ENCODE peak calls at places on chromosome 16, in ten cellular contexts. One of them, this sample, is unnamed.

GRCh38 chr16:50313596-50314483 is 47.5 kb downstream of the ADCY7 start:
- DNase-seq in PC-3: no peak
- DNase-seq in astrocyte: peak
- DNase-seq in GM12865: no peak
- DNase-seq in K562: no peak
- DNase-seq in ovary: peak
- DNase-seq in HFF-Myc: no peak
- DNase-seq in uterus: peak
- DNase-seq in left ventricle myocardium inferior: peak
- DNase-seq in astrocyte of the cerebellum: no peak
- DNase-seq in this sample: no peak

GRCh38 chr16:19235478-19235877 is 50.1 kb upstream of the CLEC19A start:
- DNase-seq in left ventricle myocardium inferior: no peak
- DNase-seq in uterus: no peak
- DNase-seq in GM12865: no peak
- DNase-seq in PC-3: no peak
- DNase-seq in astrocyte of the cerebellum: no peak
- DNase-seq in K562: no peak
- DNase-seq in astrocyte: no peak
- DNase-seq in HFF-Myc: no peak
- DNase-seq in ovary: no peak
- DNase-seq in this sample: no peak

GRCh38 chr16:4529085-4530060 is 9.2 kb downstream of the CDIP1 start:
- DNase-seq in astrocyte of the cerebellum: peak
- DNase-seq in HFF-Myc: no peak
- DNase-seq in PC-3: no peak
- DNase-seq in K562: no peak
- DNase-seq in GM12865: peak
- DNase-seq in ovary: no peak
- DNase-seq in left ventricle myocardium inferior: no peak
- DNase-seq in uterus: no peak
- DNase-seq in astrocyte: peak
- DNase-seq in this sample: no peak

GRCh38 chr16:72198021-72198420 is 26.1 kb upstream of the PMFBP1 start:
- DNase-seq in uterus: no peak
- DNase-seq in K562: no peak
- DNase-seq in GM12865: no peak
- DNase-seq in left ventricle myocardium inferior: no peak
- DNase-seq in PC-3: no peak
- DNase-seq in astrocyte of the cerebellum: peak
- DNase-seq in ovary: peak
- DNase-seq in astrocyte: peak
- DNase-seq in HFF-Myc: peak
- DNase-seq in this sample: no peak

GRCh38 chr16:11699234-11699894 is 31.1 kb downstream of the SNN start:
- DNase-seq in HFF-Myc: no peak
- DNase-seq in PC-3: no peak
- DNase-seq in uterus: no peak
- DNase-seq in astrocyte: no peak
- DNase-seq in astrocyte of the cerebellum: no peak
- DNase-seq in ovary: no peak
- DNase-seq in left ventricle myocardium inferior: no peak
- DNase-seq in K562: no peak
- DNase-seq in GM12865: no peak
- DNase-seq in this sample: no peak

GRCh38 chr16:787978-788398 is at the start of gene RPUSD1:
- DNase-seq in left ventricle myocardium inferior: peak
- DNase-seq in GM12865: peak
- DNase-seq in ovary: no peak
- DNase-seq in PC-3: no peak
- DNase-seq in astrocyte of the cerebellum: no peak
- DNase-seq in K562: no peak
- DNase-seq in HFF-Myc: no peak
- DNase-seq in astrocyte: no peak
- DNase-seq in uterus: no peak
- DNase-seq in this sample: no peak

GRCh38 chr16:10895053-10895946 is 18.3 kb downstream of the CIITA start:
- DNase-seq in astrocyte: peak
- DNase-seq in K562: peak
- DNase-seq in left ventricle myocardium inferior: peak
- DNase-seq in HFF-Myc: no peak
- DNase-seq in astrocyte of the cerebellum: peak
- DNase-seq in GM12865: peak
- DNase-seq in ovary: peak
- DNase-seq in uterus: no peak
- DNase-seq in PC-3: peak
- DNase-seq in this sample: peak

GRCh38 chr16:86980644-86981043 is 336.5 kb downstream of the C16orf95 start:
- DNase-seq in uterus: no peak
- DNase-seq in GM12865: no peak
- DNase-seq in K562: no peak
- DNase-seq in HFF-Myc: no peak
- DNase-seq in ovary: no peak
- DNase-seq in astrocyte: no peak
- DNase-seq in PC-3: no peak
- DNase-seq in left ventricle myocardium inferior: no peak
- DNase-seq in astrocyte of the cerebellum: no peak
- DNase-seq in this sample: no peak

GRCh38 chr16:30186444-30186781 is 3.0 kb downstream of the CORO1A start:
- DNase-seq in HFF-Myc: no peak
- DNase-seq in GM12865: no peak
- DNase-seq in PC-3: no peak
- DNase-seq in uterus: no peak
- DNase-seq in left ventricle myocardium inferior: no peak
- DNase-seq in ovary: no peak
- DNase-seq in astrocyte: no peak
- DNase-seq in K562: no peak
- DNase-seq in astrocyte of the cerebellum: no peak
- DNase-seq in this sample: no peak

GRCh38 chr16:54801445-54801844 is 129.2 kb upstream of the IRX5 start:
- DNase-seq in astrocyte: no peak
- DNase-seq in GM12865: no peak
- DNase-seq in ovary: no peak
- DNase-seq in HFF-Myc: no peak
- DNase-seq in astrocyte of the cerebellum: no peak
- DNase-seq in uterus: no peak
- DNase-seq in left ventricle myocardium inferior: no peak
- DNase-seq in PC-3: no peak
- DNase-seq in K562: no peak
- DNase-seq in this sample: no peak

GRCh38 chr16:70522216-70523000 is 946 bp downstream of the COG4 start:
- DNase-seq in ovary: no peak
- DNase-seq in GM12865: peak
- DNase-seq in astrocyte of the cerebellum: no peak
- DNase-seq in left ventricle myocardium inferior: no peak
- DNase-seq in PC-3: no peak
- DNase-seq in astrocyte: no peak
- DNase-seq in uterus: no peak
- DNase-seq in K562: peak
- DNase-seq in HFF-Myc: no peak
- DNase-seq in this sample: no peak

GRCh38 chr16:31404353-31405064 is 11.4 kb downstream of the ITGAD start:
- DNase-seq in uterus: no peak
- DNase-seq in astrocyte: no peak
- DNase-seq in PC-3: peak
- DNase-seq in GM12865: peak
- DNase-seq in HFF-Myc: no peak
- DNase-seq in ovary: no peak
- DNase-seq in K562: peak
- DNase-seq in left ventricle myocardium inferior: no peak
- DNase-seq in astrocyte of the cerebellum: no peak
- DNase-seq in this sample: no peak

GRCh38 chr16:12903325-12904040 is 2.1 kb downstream of the SHISA9 start:
- DNase-seq in HFF-Myc: no peak
- DNase-seq in K562: no peak
- DNase-seq in PC-3: no peak
- DNase-seq in astrocyte of the cerebellum: no peak
- DNase-seq in ovary: no peak
- DNase-seq in left ventricle myocardium inferior: no peak
- DNase-seq in uterus: no peak
- DNase-seq in GM12865: no peak
- DNase-seq in astrocyte: no peak
- DNase-seq in this sample: peak
- TF ChIP-seq CTCF in HFF-Myc: no peak
- TF ChIP-seq CTCF in K562: no peak
- TF ChIP-seq CTCF in PC-3: no peak
- TF ChIP-seq CTCF in astrocyte of the cerebellum: no peak
- TF ChIP-seq CTCF in ovary: no peak
- TF ChIP-seq CTCF in left ventricle myocardium inferior: no peak
- TF ChIP-seq CTCF in uterus: no peak
- TF ChIP-seq CTCF in GM12865: no peak
- TF ChIP-seq CTCF in astrocyte: no peak
- TF ChIP-seq CTCF in this sample: no peak

GRCh38 chr16:27698746-27699145 is 148.8 kb downstream of the KATNIP start:
- DNase-seq in uterus: no peak
- DNase-seq in HFF-Myc: no peak
- DNase-seq in ovary: no peak
- DNase-seq in PC-3: no peak
- DNase-seq in GM12865: no peak
- DNase-seq in astrocyte of the cerebellum: no peak
- DNase-seq in left ventricle myocardium inferior: no peak
- DNase-seq in K562: no peak
- DNase-seq in astrocyte: no peak
- DNase-seq in this sample: no peak

GRCh38 chr16:27700596-27700995 is 150.7 kb downstream of the KATNIP start:
- DNase-seq in left ventricle myocardium inferior: no peak
- DNase-seq in PC-3: no peak
- DNase-seq in HFF-Myc: no peak
- DNase-seq in astrocyte: no peak
- DNase-seq in uterus: no peak
- DNase-seq in K562: no peak
- DNase-seq in GM12865: no peak
- DNase-seq in astrocyte of the cerebellum: no peak
- DNase-seq in ovary: no peak
- DNase-seq in this sample: no peak

GRCh38 chr16:27699540-27699939 is 149.6 kb downstream of the KATNIP start:
- DNase-seq in GM12865: no peak
- DNase-seq in left ventricle myocardium inferior: no peak
- DNase-seq in PC-3: no peak
- DNase-seq in uterus: no peak
- DNase-seq in astrocyte of the cerebellum: no peak
- DNase-seq in ovary: no peak
- DNase-seq in HFF-Myc: no peak
- DNase-seq in astrocyte: no peak
- DNase-seq in K562: no peak
- DNase-seq in this sample: no peak

GRCh38 chr16:27695161-27695560 is 145.2 kb downstream of the KATNIP start:
- DNase-seq in K562: no peak
- DNase-seq in uterus: no peak
- DNase-seq in ovary: no peak
- DNase-seq in GM12865: no peak
- DNase-seq in astrocyte: no peak
- DNase-seq in astrocyte of the cerebellum: no peak
- DNase-seq in PC-3: no peak
- DNase-seq in left ventricle myocardium inferior: no peak
- DNase-seq in HFF-Myc: no peak
- DNase-seq in this sample: no peak

DNA sequence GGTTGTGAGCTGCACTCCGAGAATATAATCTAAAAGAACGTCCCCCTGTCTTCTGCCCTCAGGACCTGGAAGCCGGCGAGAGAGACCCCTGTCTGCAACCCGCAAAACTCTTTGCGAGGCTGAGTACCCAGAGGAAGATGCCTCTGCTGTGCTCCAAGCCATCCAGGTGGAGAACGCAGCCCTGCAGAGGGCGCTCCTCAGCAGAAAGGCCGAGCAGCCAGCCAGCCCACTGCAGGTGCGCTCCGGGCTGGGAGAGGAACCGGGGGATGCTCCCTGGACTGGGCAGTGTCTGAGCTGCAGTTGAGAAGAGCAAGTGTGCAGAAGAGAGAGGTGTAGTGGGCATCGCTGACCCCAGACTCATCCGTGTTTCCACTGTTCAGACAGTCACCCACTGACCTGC is 148.3 kb downstream of the KATNIP start:
- DNase-seq in GM12865: no peak
- DNase-seq in K562: peak
- DNase-seq in astrocyte: no peak
- DNase-seq in left ventricle myocardium inferior: no peak
- DNase-seq in ovary: no peak
- DNase-seq in PC-3: no peak
- DNase-seq in uterus: no peak
- DNase-seq in astrocyte of the cerebellum: no peak
- DNase-seq in HFF-Myc: no peak
- DNase-seq in this sample: peak
- TF ChIP-seq CTCF in GM12865: no peak
- TF ChIP-seq CTCF in K562: peak
- TF ChIP-seq CTCF in astrocyte: no peak
- TF ChIP-seq CTCF in left ventricle myocardium inferior: peak
- TF ChIP-seq CTCF in ovary: no peak
- TF ChIP-seq CTCF in PC-3: peak
- TF ChIP-seq CTCF in uterus: no peak
- TF ChIP-seq CTCF in astrocyte of the cerebellum: peak
- TF ChIP-seq CTCF in HFF-Myc: peak
- TF ChIP-seq CTCF in this sample: peak

GRCh38 chr16:68070811-68071546 is 14.2 kb upstream of the NFATC3 start:
- DNase-seq in PC-3: no peak
- DNase-seq in astrocyte: no peak
- DNase-seq in astrocyte of the cerebellum: no peak
- DNase-seq in uterus: no peak
- DNase-seq in HFF-Myc: no peak
- DNase-seq in ovary: no peak
- DNase-seq in GM12865: peak
- DNase-seq in K562: no peak
- DNase-seq in left ventricle myocardium inferior: no peak
- DNase-seq in this sample: no peak
- TF ChIP-seq CTCF in PC-3: no peak
- TF ChIP-seq CTCF in astrocyte: no peak
- TF ChIP-seq CTCF in astrocyte of the cerebellum: no peak
- TF ChIP-seq CTCF in uterus: no peak
- TF ChIP-seq CTCF in HFF-Myc: no peak
- TF ChIP-seq CTCF in ovary: no peak
- TF ChIP-seq CTCF in GM12865: no peak
- TF ChIP-seq CTCF in K562: no peak
- TF ChIP-seq CTCF in left ventricle myocardium inferior: no peak
- TF ChIP-seq CTCF in this sample: no peak

DNA sequence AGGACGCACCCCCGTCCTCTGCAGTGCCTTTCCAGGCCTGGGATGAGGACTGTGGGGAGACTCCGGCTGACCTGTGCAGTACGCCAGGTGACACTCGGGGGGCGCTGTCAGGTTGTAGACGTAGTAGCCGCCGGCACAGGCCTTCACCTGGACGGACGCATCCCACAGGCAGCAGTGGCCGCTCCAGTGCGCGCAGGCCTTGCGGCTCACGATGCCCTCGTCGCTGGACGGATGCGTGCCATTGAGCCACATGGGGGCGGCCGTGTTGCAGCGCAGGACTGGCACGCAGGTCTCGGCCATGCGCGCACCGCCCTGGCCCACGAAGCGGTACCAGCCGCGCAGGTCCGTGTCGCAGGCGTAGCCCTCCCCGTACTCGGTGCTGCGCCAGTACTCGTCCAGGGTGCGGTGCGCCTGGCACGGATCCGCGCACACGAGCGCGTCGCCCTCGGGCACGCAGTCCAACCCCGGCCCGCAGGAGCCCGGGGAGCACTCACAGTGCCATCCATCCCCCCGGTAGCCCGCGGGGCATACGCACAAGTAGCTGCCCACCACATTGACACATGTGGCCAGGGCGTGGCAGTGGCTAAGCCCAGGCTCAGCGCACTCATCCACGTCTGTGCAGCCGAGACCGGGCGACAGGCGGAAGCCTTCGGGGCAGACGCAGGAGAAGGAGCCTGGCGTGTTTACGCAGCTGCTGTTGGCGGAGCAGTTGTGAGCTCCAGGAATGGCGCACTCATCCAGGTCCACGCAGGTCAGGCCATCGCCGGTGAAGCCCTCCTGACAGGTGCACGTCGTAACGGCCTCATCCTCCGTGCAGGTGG is 3.9 kb downstream of the UMOD start:
- DNase-seq in K562: no peak
- DNase-seq in GM12865: no peak
- DNase-seq in astrocyte: no peak
- DNase-seq in astrocyte of the cerebellum: no peak
- DNase-seq in left ventricle myocardium inferior: no peak
- DNase-seq in uterus: no peak
- DNase-seq in ovary: no peak
- DNase-seq in PC-3: no peak
- DNase-seq in HFF-Myc: no peak
- DNase-seq in this sample: no peak
- TF ChIP-seq CTCF in K562: no peak
- TF ChIP-seq CTCF in GM12865: no peak
- TF ChIP-seq CTCF in astrocyte: no peak
- TF ChIP-seq CTCF in astrocyte of the cerebellum: no peak
- TF ChIP-seq CTCF in left ventricle myocardium inferior: no peak
- TF ChIP-seq CTCF in uterus: no peak
- TF ChIP-seq CTCF in ovary: no peak
- TF ChIP-seq CTCF in PC-3: no peak
- TF ChIP-seq CTCF in HFF-Myc: no peak
- TF ChIP-seq CTCF in this sample: no peak

This sample was measured in neural crest cell.